ENCODE peak calls at places on chromosomes 16 and 17, in eight cellular contexts. One of them, this sample, is unnamed. For H3K4me1 and H3K27me3, the result is how much of the 10 kb centered on the place peaks cover.

GRCh38 chr17:4802228-4802627 is at the start of gene C17orf114:
- DNase-seq in effector memory CD4-positive, alpha-beta T cell: no peak
- DNase-seq in ovary: no peak
- DNase-seq in HCT116: no peak
- DNase-seq in cardiac muscle cell: no peak
- DNase-seq in CD4-positive, CD25-positive, alpha-beta regulatory T cell: no peak
- DNase-seq in uterus: no peak
- DNase-seq in PC-9: no peak
- DNase-seq in this sample: no peak

GRCh38 chr16:4800290-4801041 is 2.0 kb downstream of the ROGDI start:
- DNase-seq in effector memory CD4-positive, alpha-beta T cell: no peak
- DNase-seq in ovary: no peak
- DNase-seq in HCT116: no peak
- DNase-seq in cardiac muscle cell: no peak
- DNase-seq in CD4-positive, CD25-positive, alpha-beta regulatory T cell: peak
- DNase-seq in uterus: no peak
- DNase-seq in PC-9: no peak
- DNase-seq in this sample: no peak

GRCh38 chr17:46818929-46819859 is 702 bp upstream of the WNT3 start:
- DNase-seq in effector memory CD4-positive, alpha-beta T cell: no peak
- DNase-seq in ovary: no peak
- DNase-seq in HCT116: no peak
- DNase-seq in cardiac muscle cell: no peak
- DNase-seq in CD4-positive, CD25-positive, alpha-beta regulatory T cell: peak
- DNase-seq in uterus: no peak
- DNase-seq in PC-9: no peak
- DNase-seq in this sample: no peak

GRCh38 chr17:74512624-74513084 is 18.6 kb downstream of the CD300LB start:
- DNase-seq in effector memory CD4-positive, alpha-beta T cell: no peak
- DNase-seq in ovary: no peak
- DNase-seq in HCT116: no peak
- DNase-seq in cardiac muscle cell: peak
- DNase-seq in CD4-positive, CD25-positive, alpha-beta regulatory T cell: no peak
- DNase-seq in uterus: no peak
- DNase-seq in PC-9: no peak
- DNase-seq in this sample: no peak

GRCh38 chr17:59899099-59899498 is 6.2 kb downstream of the RPS6KB1 start:
- DNase-seq in effector memory CD4-positive, alpha-beta T cell: no peak
- DNase-seq in ovary: no peak
- DNase-seq in HCT116: no peak
- DNase-seq in cardiac muscle cell: no peak
- DNase-seq in CD4-positive, CD25-positive, alpha-beta regulatory T cell: no peak
- DNase-seq in uterus: no peak
- DNase-seq in PC-9: no peak
- DNase-seq in this sample: peak

GRCh38 chr16:4506450-4506849 is 30.3 kb downstream of the HMOX2 start:
- DNase-seq in effector memory CD4-positive, alpha-beta T cell: peak
- DNase-seq in ovary: peak
- DNase-seq in HCT116: peak
- DNase-seq in cardiac muscle cell: peak
- DNase-seq in CD4-positive, CD25-positive, alpha-beta regulatory T cell: peak
- DNase-seq in uterus: peak
- DNase-seq in PC-9: peak
- DNase-seq in this sample: peak

GRCh38 chr17:69764137-69764536 is 310.9 kb upstream of the KCNJ16 start:
- DNase-seq in effector memory CD4-positive, alpha-beta T cell: no peak
- DNase-seq in ovary: no peak
- DNase-seq in HCT116: no peak
- DNase-seq in cardiac muscle cell: no peak
- DNase-seq in CD4-positive, CD25-positive, alpha-beta regulatory T cell: no peak
- DNase-seq in uterus: no peak
- DNase-seq in PC-9: peak
- DNase-seq in this sample: no peak

GRCh38 chr17:12958786-12959185 is 59.0 kb downstream of the ELAC2 start:
- DNase-seq in effector memory CD4-positive, alpha-beta T cell: no peak
- DNase-seq in ovary: no peak
- DNase-seq in HCT116: no peak
- DNase-seq in cardiac muscle cell: no peak
- DNase-seq in CD4-positive, CD25-positive, alpha-beta regulatory T cell: no peak
- DNase-seq in uterus: no peak
- DNase-seq in PC-9: no peak
- DNase-seq in this sample: no peak

GRCh38 chr17:50495918-50496317 is 12.3 kb upstream of the MYCBPAP start:
- DNase-seq in effector memory CD4-positive, alpha-beta T cell: no peak
- DNase-seq in ovary: no peak
- DNase-seq in HCT116: no peak
- DNase-seq in cardiac muscle cell: no peak
- DNase-seq in CD4-positive, CD25-positive, alpha-beta regulatory T cell: no peak
- DNase-seq in uterus: no peak
- DNase-seq in PC-9: no peak
- DNase-seq in this sample: no peak

GRCh38 chr17:69466905-69467630 is 52.6 kb downstream of the MAP2K6 start:
- DNase-seq in effector memory CD4-positive, alpha-beta T cell: no peak
- DNase-seq in ovary: no peak
- DNase-seq in HCT116: no peak
- DNase-seq in cardiac muscle cell: no peak
- DNase-seq in CD4-positive, CD25-positive, alpha-beta regulatory T cell: no peak
- DNase-seq in uterus: no peak
- DNase-seq in PC-9: no peak
- DNase-seq in this sample: no peak

GRCh38 chr17:32810690-32811089 is 66.2 kb downstream of the MYO1D start:
- DNase-seq in effector memory CD4-positive, alpha-beta T cell: no peak
- DNase-seq in ovary: no peak
- DNase-seq in HCT116: no peak
- DNase-seq in cardiac muscle cell: no peak
- DNase-seq in CD4-positive, CD25-positive, alpha-beta regulatory T cell: no peak
- DNase-seq in uterus: no peak
- DNase-seq in PC-9: no peak
- DNase-seq in this sample: no peak

GRCh38 chr17:21177401-21177800 is 36.6 kb downstream of the TMEM11 start:
- DNase-seq in effector memory CD4-positive, alpha-beta T cell: no peak
- DNase-seq in ovary: no peak
- DNase-seq in HCT116: no peak
- DNase-seq in cardiac muscle cell: no peak
- DNase-seq in CD4-positive, CD25-positive, alpha-beta regulatory T cell: no peak
- DNase-seq in uterus: no peak
- DNase-seq in PC-9: no peak
- DNase-seq in this sample: no peak

GRCh38 chr17:65156185-65156834 is 19.1 kb downstream of the RGS9 start:
- DNase-seq in effector memory CD4-positive, alpha-beta T cell: no peak
- DNase-seq in ovary: no peak
- DNase-seq in HCT116: no peak
- DNase-seq in cardiac muscle cell: peak
- DNase-seq in CD4-positive, CD25-positive, alpha-beta regulatory T cell: no peak
- DNase-seq in uterus: no peak
- DNase-seq in PC-9: no peak
- DNase-seq in this sample: no peak

GRCh38 chr17:28938552-28938951 is 12.8 kb downstream of the PHF12 start:
- DNase-seq in effector memory CD4-positive, alpha-beta T cell: no peak
- DNase-seq in ovary: no peak
- DNase-seq in HCT116: no peak
- DNase-seq in cardiac muscle cell: no peak
- DNase-seq in CD4-positive, CD25-positive, alpha-beta regulatory T cell: no peak
- DNase-seq in uterus: no peak
- DNase-seq in PC-9: no peak
- DNase-seq in this sample: no peak

GRCh38 chr17:50527155-50527762 is 5.3 kb upstream of the EPN3 start:
- DNase-seq in effector memory CD4-positive, alpha-beta T cell: no peak
- DNase-seq in ovary: no peak
- DNase-seq in HCT116: no peak
- DNase-seq in cardiac muscle cell: no peak
- DNase-seq in CD4-positive, CD25-positive, alpha-beta regulatory T cell: no peak
- DNase-seq in uterus: no peak
- DNase-seq in PC-9: no peak
- DNase-seq in this sample: no peak

GRCh38 chr17:28811594-28812135 is 30.9 kb downstream of the FAM222B start:
- DNase-seq in effector memory CD4-positive, alpha-beta T cell: no peak
- DNase-seq in ovary: no peak
- DNase-seq in HCT116: peak
- DNase-seq in cardiac muscle cell: no peak
- DNase-seq in CD4-positive, CD25-positive, alpha-beta regulatory T cell: peak
- DNase-seq in uterus: no peak
- DNase-seq in PC-9: peak
- DNase-seq in this sample: peak

GRCh38 chr17:320809-321385 is 31.7 kb downstream of the RPH3AL start:
- DNase-seq in effector memory CD4-positive, alpha-beta T cell: no peak
- DNase-seq in ovary: no peak
- DNase-seq in HCT116: no peak
- DNase-seq in cardiac muscle cell: peak
- DNase-seq in CD4-positive, CD25-positive, alpha-beta regulatory T cell: no peak
- DNase-seq in uterus: no peak
- DNase-seq in PC-9: no peak
- DNase-seq in this sample: no peak

GRCh38 chr17:50146230-50146926 is 4.1 kb downstream of the PPP1R9B start:
- DNase-seq in effector memory CD4-positive, alpha-beta T cell: no peak
- DNase-seq in ovary: peak
- DNase-seq in HCT116: no peak
- DNase-seq in cardiac muscle cell: no peak
- DNase-seq in CD4-positive, CD25-positive, alpha-beta regulatory T cell: peak
- DNase-seq in uterus: no peak
- DNase-seq in PC-9: no peak
- DNase-seq in this sample: no peak

GRCh38 chr16:89048087-89048729 is 45.4 kb upstream of the ACSF3 start:
- DNase-seq in effector memory CD4-positive, alpha-beta T cell: no peak
- DNase-seq in ovary: no peak
- DNase-seq in HCT116: no peak
- DNase-seq in cardiac muscle cell: no peak
- DNase-seq in CD4-positive, CD25-positive, alpha-beta regulatory T cell: no peak
- DNase-seq in uterus: no peak
- DNase-seq in PC-9: no peak
- DNase-seq in this sample: no peak

GRCh38 chr16:8510160-8510559 is 80.2 kb downstream of the TMEM114 start:
- DNase-seq in effector memory CD4-positive, alpha-beta T cell: no peak
- DNase-seq in ovary: no peak
- DNase-seq in HCT116: no peak
- DNase-seq in cardiac muscle cell: no peak
- DNase-seq in CD4-positive, CD25-positive, alpha-beta regulatory T cell: no peak
- DNase-seq in uterus: no peak
- DNase-seq in PC-9: no peak
- DNase-seq in this sample: no peak

GRCh38 chr17:42819939-42820535 is 4.0 kb downstream of the BECN1 start:
- DNase-seq in effector memory CD4-positive, alpha-beta T cell: peak
- DNase-seq in ovary: no peak
- DNase-seq in HCT116: peak
- DNase-seq in cardiac muscle cell: peak
- DNase-seq in CD4-positive, CD25-positive, alpha-beta regulatory T cell: peak
- DNase-seq in uterus: no peak
- DNase-seq in PC-9: peak
- DNase-seq in this sample: peak

GRCh38 chr16:71296584-71297133 is 7.5 kb upstream of the CMTR2 start:
- DNase-seq in effector memory CD4-positive, alpha-beta T cell: no peak
- DNase-seq in ovary: no peak
- DNase-seq in HCT116: no peak
- DNase-seq in cardiac muscle cell: no peak
- DNase-seq in CD4-positive, CD25-positive, alpha-beta regulatory T cell: no peak
- DNase-seq in uterus: no peak
- DNase-seq in PC-9: no peak
- DNase-seq in this sample: no peak
- H3K4me1 ChIP-seq in effector memory CD4-positive, alpha-beta T cell: under half
- H3K4me1 ChIP-seq in ovary: under half
- H3K4me1 ChIP-seq in HCT116: under half
- H3K4me1 ChIP-seq in cardiac muscle cell: under half
- H3K4me1 ChIP-seq in CD4-positive, CD25-positive, alpha-beta regulatory T cell: under half
- H3K4me1 ChIP-seq in uterus: under half
- H3K4me1 ChIP-seq in PC-9: under half
- H3K4me1 ChIP-seq in this sample: under half

GRCh38 chr16:85181091-85181738 is 68.9 kb upstream of the CIBAR2 start:
- DNase-seq in effector memory CD4-positive, alpha-beta T cell: no peak
- DNase-seq in ovary: peak
- DNase-seq in HCT116: no peak
- DNase-seq in cardiac muscle cell: peak
- DNase-seq in CD4-positive, CD25-positive, alpha-beta regulatory T cell: no peak
- DNase-seq in uterus: no peak
- DNase-seq in PC-9: no peak
- DNase-seq in this sample: no peak
- H3K27me3 ChIP-seq in effector memory CD4-positive, alpha-beta T cell: under half
- H3K27me3 ChIP-seq in ovary: under half
- H3K27me3 ChIP-seq in HCT116: under half
- H3K27me3 ChIP-seq in cardiac muscle cell: under half
- H3K27me3 ChIP-seq in CD4-positive, CD25-positive, alpha-beta regulatory T cell: under half
- H3K27me3 ChIP-seq in uterus: under half
- H3K27me3 ChIP-seq in PC-9: under half
- H3K27me3 ChIP-seq in this sample: under half

GRCh38 chr17:45225051-45225700 is 3.5 kb downstream of the FMNL1 start:
- DNase-seq in effector memory CD4-positive, alpha-beta T cell: peak
- DNase-seq in ovary: no peak
- DNase-seq in HCT116: no peak
- DNase-seq in cardiac muscle cell: no peak
- DNase-seq in CD4-positive, CD25-positive, alpha-beta regulatory T cell: peak
- DNase-seq in uterus: no peak
- DNase-seq in PC-9: no peak
- DNase-seq in this sample: peak

GRCh38 chr17:45224671-45225050 is 3.0 kb downstream of the FMNL1 start:
- DNase-seq in effector memory CD4-positive, alpha-beta T cell: no peak
- DNase-seq in ovary: no peak
- DNase-seq in HCT116: no peak
- DNase-seq in cardiac muscle cell: no peak
- DNase-seq in CD4-positive, CD25-positive, alpha-beta regulatory T cell: peak
- DNase-seq in uterus: no peak
- DNase-seq in PC-9: no peak
- DNase-seq in this sample: peak

GRCh38 chr17:45227101-45227591 is 5.5 kb downstream of the FMNL1 start:
- DNase-seq in effector memory CD4-positive, alpha-beta T cell: no peak
- DNase-seq in ovary: no peak
- DNase-seq in HCT116: no peak
- DNase-seq in cardiac muscle cell: no peak
- DNase-seq in CD4-positive, CD25-positive, alpha-beta regulatory T cell: peak
- DNase-seq in uterus: no peak
- DNase-seq in PC-9: no peak
- DNase-seq in this sample: no peak

GRCh38 chr17:45226620-45227019 is 4.9 kb downstream of the FMNL1 start:
- DNase-seq in effector memory CD4-positive, alpha-beta T cell: no peak
- DNase-seq in ovary: no peak
- DNase-seq in HCT116: no peak
- DNase-seq in cardiac muscle cell: no peak
- DNase-seq in CD4-positive, CD25-positive, alpha-beta regulatory T cell: no peak
- DNase-seq in uterus: no peak
- DNase-seq in PC-9: no peak
- DNase-seq in this sample: no peak

GRCh38 chr17:45225964-45226530 is 4.4 kb downstream of the FMNL1 start:
- DNase-seq in effector memory CD4-positive, alpha-beta T cell: peak
- DNase-seq in ovary: no peak
- DNase-seq in HCT116: no peak
- DNase-seq in cardiac muscle cell: no peak
- DNase-seq in CD4-positive, CD25-positive, alpha-beta regulatory T cell: peak
- DNase-seq in uterus: no peak
- DNase-seq in PC-9: no peak
- DNase-seq in this sample: peak
- H3K4me1 ChIP-seq in effector memory CD4-positive, alpha-beta T cell: half or more
- H3K4me1 ChIP-seq in ovary: under half
- H3K4me1 ChIP-seq in HCT116: under half
- H3K4me1 ChIP-seq in cardiac muscle cell: under half
- H3K4me1 ChIP-seq in CD4-positive, CD25-positive, alpha-beta regulatory T cell: half or more
- H3K4me1 ChIP-seq in uterus: under half
- H3K4me1 ChIP-seq in PC-9: half or more
- H3K4me1 ChIP-seq in this sample: half or more

DNA sequence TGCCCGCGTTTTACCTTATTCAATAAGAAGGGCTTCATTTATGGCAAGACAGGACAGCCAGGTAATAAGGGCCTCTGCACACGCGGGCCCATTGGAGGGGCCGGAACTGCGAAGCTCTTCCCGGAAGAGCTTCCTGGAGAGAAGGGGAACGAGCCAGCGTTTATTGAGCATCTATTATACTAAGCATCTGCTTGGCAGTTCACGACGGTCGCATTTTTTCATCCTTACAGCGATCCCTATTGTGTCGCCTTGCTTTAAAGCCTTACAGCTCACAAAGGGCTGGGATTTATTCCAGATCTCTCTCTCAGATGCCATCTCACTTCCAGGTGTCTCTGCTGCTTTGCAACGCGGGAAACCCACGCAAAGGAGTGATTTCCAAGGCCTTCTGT is 546 bp downstream of the ZPBP2 start:
- DNase-seq in effector memory CD4-positive, alpha-beta T cell: no peak
- DNase-seq in ovary: no peak
- DNase-seq in HCT116: no peak
- DNase-seq in cardiac muscle cell: no peak
- DNase-seq in CD4-positive, CD25-positive, alpha-beta regulatory T cell: no peak
- DNase-seq in uterus: no peak
- DNase-seq in PC-9: no peak
- DNase-seq in this sample: no peak
- H3K27me3 ChIP-seq in effector memory CD4-positive, alpha-beta T cell: under half
- H3K27me3 ChIP-seq in ovary: under half
- H3K27me3 ChIP-seq in HCT116: under half
- H3K27me3 ChIP-seq in cardiac muscle cell: under half
- H3K27me3 ChIP-seq in CD4-positive, CD25-positive, alpha-beta regulatory T cell: under half
- H3K27me3 ChIP-seq in uterus: under half
- H3K27me3 ChIP-seq in PC-9: under half
- H3K27me3 ChIP-seq in this sample: under half